ENCODE peak calls at places on chromosome 14, in six cellular contexts. U, A, K, L, E and Y are unnamed samples.

GRCh38 chr14:35339761-35340406 is 47.7 kb downstream of the PSMA6 start:
- DNase-seq in K (no peak), U (no peak), L (no peak), A (peak; percentile 58), E (no peak), Y (no peak)

GRCh38 chr14:61750708-61751474 is 11.3 kb upstream of the SNAPC1 start:
- DNase-seq in E (peak; percentile 64), K (no peak), L (peak; percentile 91), U (peak; percentile 89), A (peak; percentile 92), Y (peak; percentile 94)

GRCh38 chr14:50301914-50302313 is 10.1 kb downstream of the L2HGDH start:
- DNase-seq in A (no peak), L (no peak), K (no peak), E (no peak), U (no peak), Y (no peak)

GRCh38 chr14:42222924-42223471 is 616.3 kb downstream of the LRFN5 start:
- DNase-seq in K (peak; percentile 13), L (no peak), A (peak; percentile 62), U (no peak), E (no peak), Y (peak; percentile 69)

GRCh38 chr14:102209224-102209966 is 69.7 kb downstream of the WDR20 start:
- DNase-seq in U (no peak), K (no peak), E (no peak), A (no peak), L (no peak), Y (no peak)

GRCh38 chr14:102616799-102617198 is 24.4 kb downstream of the RCOR1 start:
- DNase-seq in K (no peak), E (no peak), A (no peak), L (no peak), U (no peak), Y (no peak)

GRCh38 chr14:37021406-37021805 is 151.0 kb downstream of the SLC25A21 start:
- DNase-seq in U (no peak), K (no peak), A (no peak), E (no peak), L (no peak), Y (no peak)

GRCh38 chr14:43789458-43789857 is 717.6 kb downstream of the FSCB start:
- DNase-seq in U (no peak), E (no peak), L (no peak), A (no peak), K (no peak), Y (no peak)

GRCh38 chr14:49977126-49977841 is 84.4 kb downstream of the ARF6 start:
- DNase-seq in K (no peak), L (no peak), U (no peak), E (no peak), A (peak; percentile 91), Y (peak; percentile 59)

GRCh38 chr14:70097576-70098256 is 91.0 kb downstream of the SLC8A3 start:
- DNase-seq in K (no peak), L (no peak), E (no peak), U (no peak), A (no peak), Y (no peak)

GRCh38 chr14:70094631-70095030 is 94.1 kb downstream of the SLC8A3 start:
- DNase-seq in A (no peak), K (no peak), E (no peak), L (no peak), U (no peak), Y (no peak)

GRCh38 chr14:70096866-70097265 is 91.9 kb downstream of the SLC8A3 start:
- DNase-seq in U (no peak), A (no peak), K (no peak), E (no peak), L (no peak), Y (no peak)

GRCh38 chr14:70098257-70098809 is 90.4 kb downstream of the SLC8A3 start:
- DNase-seq in E (no peak), U (no peak), K (no peak), L (no peak), A (no peak), Y (no peak)

DNA sequence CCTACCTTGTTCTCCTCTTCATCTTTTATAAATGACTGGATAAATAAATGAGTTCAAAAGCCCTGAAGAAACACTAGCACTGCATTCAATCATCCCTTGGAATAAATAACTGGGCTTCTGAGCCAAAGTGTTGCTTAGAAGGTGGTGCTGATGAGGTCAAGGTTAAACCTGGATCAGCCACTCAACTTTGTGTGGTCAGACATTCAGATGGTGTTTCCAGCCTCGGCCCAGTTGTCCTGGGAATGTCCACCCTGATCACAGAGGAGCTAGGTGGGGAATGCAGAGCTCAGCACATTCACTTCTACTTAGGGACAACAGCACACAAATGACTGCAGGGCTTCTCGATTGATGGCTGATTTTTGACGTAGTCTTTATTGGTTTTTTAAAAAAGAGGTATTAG is 88.7 kb downstream of the SLC8A3 start:
- DNase-seq in U (no peak), E (no peak), K (no peak), L (no peak), A (no peak), Y (no peak)
- TF ChIP-seq CTCF in U (no peak), E (no peak), K (no peak), L (no peak), A (no peak), Y (no peak)

GRCh38 chr14:100131181-100131580 is 28.3 kb downstream of the DEGS2 start:
- DNase-seq in U (no peak), E (no peak), K (no peak), A (no peak), L (peak; percentile 78), Y (no peak)

GRCh38 chr14:100132161-100132902 is 27.1 kb downstream of the DEGS2 start:
- DNase-seq in U (no peak), A (no peak), E (no peak), L (no peak), K (peak; percentile 36), Y (no peak)

GRCh38 chr14:100128688-100129087 is 30.8 kb downstream of the DEGS2 start:
- DNase-seq in K (no peak), U (no peak), E (no peak), A (no peak), L (no peak), Y (no peak)

GRCh38 chr14:100129161-100129589 is 30.3 kb downstream of the DEGS2 start:
- DNase-seq in U (no peak), E (no peak), L (no peak), A (no peak), K (no peak), Y (no peak)

GRCh38 chr14:100130471-100130870 is 29.0 kb downstream of the DEGS2 start:
- DNase-seq in K (no peak), E (no peak), U (no peak), L (no peak), A (no peak), Y (no peak)
- H3K36me3 ChIP-seq in K (peaks cover 7% of the 10 kb centered on the region), E (peaks cover 11% of the 10 kb centered on the region), U (peaks cover 95% of the 10 kb centered on the region), L (peaks cover 26% of the 10 kb centered on the region), A (peaks cover 75% of the 10 kb centered on the region), Y (peaks cover 66% of the 10 kb centered on the region)

GRCh38 chr14:23485311-23485710 is 15.8 kb downstream of the NGDN start:
- DNase-seq in U (no peak), A (no peak), L (no peak), E (no peak), K (no peak), Y (no peak)
- TF ChIP-seq CTCF in U (no peak), A (no peak), L (no peak), E (no peak), K (no peak), Y (no peak)

GRCh38 chr14:85566603-85567002 is 36.7 kb downstream of the FLRT2 start:
- DNase-seq in U (no peak), A (no peak), K (peak; percentile 69), L (no peak), E (no peak), Y (no peak)
- H3K36me3 ChIP-seq in U (no peaks in the 10 kb centered on the region), A (no peaks in the 10 kb centered on the region), K (no peaks in the 10 kb centered on the region), L (no peaks in the 10 kb centered on the region), E (no peaks in the 10 kb centered on the region), Y (no peaks in the 10 kb centered on the region)

DNA sequence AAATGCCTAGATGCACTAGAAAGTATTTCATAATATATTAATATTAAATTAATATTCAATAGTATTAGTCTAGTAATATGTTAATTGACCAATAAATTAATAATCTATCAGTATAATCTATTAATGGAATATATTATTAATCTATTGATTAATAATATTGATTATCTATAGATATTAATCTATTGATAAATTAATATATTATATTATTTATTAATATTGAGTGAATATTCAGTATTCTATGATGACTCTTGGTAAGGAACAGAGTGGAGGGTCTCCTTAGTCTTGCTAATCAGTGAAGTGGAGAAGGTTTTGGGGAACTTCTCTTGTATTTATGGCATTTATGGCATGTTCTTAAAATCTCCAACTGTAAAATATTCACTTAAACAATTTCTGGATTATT is 679.3 kb upstream of the FLRT2 start:
- DNase-seq in E (no peak), K (no peak), U (no peak), A (no peak), L (no peak), Y (no peak)
- TF ChIP-seq CTCF in E (no peak), K (no peak), U (no peak), A (no peak), L (no peak), Y (no peak)